ENCODE peak calls at places on chromosomes 6 and 20, in four cellular contexts. H is HCT116, D is HepG2, N is K562. V is an unnamed sample.

GRCh38 chr6:107823047-107823557 is 1.0 kb downstream of the SCML4 start:
- DNase-seq in N (no peak), D (no peak), H (no peak), V (no peak)

GRCh38 chr6:138007014-138007472 is 100.2 kb downstream of the PERP start:
- DNase-seq in N (peak; percentile 63), D (peak; percentile 48), H (peak; percentile 45), V (peak; percentile 27)

GRCh38 chr6:143513410-143513809 is 1.9 kb upstream of the FUCA2 start:
- DNase-seq in D (peak; percentile 38), N (peak; percentile 40), H (no peak), V (no peak)

GRCh38 chr6:15593798-15594197 is 69.0 kb downstream of the DTNBP1 start:
- DNase-seq in H (no peak), D (no peak), N (no peak), V (no peak)

GRCh38 chr6:148999921-149000589 is 253.2 kb downstream of the UST start:
- DNase-seq in N (no peak), D (no peak), H (no peak), V (peak; percentile 53)

GRCh38 chr20:58407966-58408557 is 19.0 kb downstream of the VAPB start:
- DNase-seq in D (no peak), N (no peak), H (no peak), V (no peak)

GRCh38 chr6:94956910-94957309 is 620.4 kb upstream of the MANEA start:
- DNase-seq in D (no peak), N (no peak), H (no peak), V (no peak)

GRCh38 chr6:126919947-126920346 is 198.5 kb upstream of the RSPO3 start:
- DNase-seq in D (no peak), H (no peak), N (no peak), V (peak; percentile 79)

GRCh38 chr20:47349365-47350180 is 6.9 kb downstream of the ZMYND8 start:
- DNase-seq in N (no peak), H (no peak), D (no peak), V (peak; percentile 46)

GRCh38 chr20:36462440-36463211 is 78.7 kb upstream of the MYL9 start:
- DNase-seq in D (no peak), H (no peak), N (no peak), V (peak; percentile 70)

GRCh38 chr20:63351811-63352591 is 9.1 kb downstream of the CHRNA4 start:
- DNase-seq in H (no peak), N (no peak), D (no peak), V (no peak)

GRCh38 chr20:41167118-41167470 is 29.8 kb downstream of the PLCG1 start:
- DNase-seq in D (no peak), H (no peak), N (no peak), V (no peak)

GRCh38 chr20:9235518-9235917 is 166.6 kb downstream of the PLCB4 start:
- DNase-seq in D (no peak), H (no peak), N (no peak), V (peak; percentile 49)

GRCh38 chr20:1883986-1884385 is 11.2 kb upstream of the SIRPA start:
- DNase-seq in D (no peak), H (no peak), N (no peak), V (no peak)

GRCh38 chr20:25237610-25238318 is 10.1 kb upstream of the PYGB start:
- DNase-seq in N (peak; percentile 65), H (peak; percentile 94), D (peak; percentile 90), V (peak; percentile 92)

DNA sequence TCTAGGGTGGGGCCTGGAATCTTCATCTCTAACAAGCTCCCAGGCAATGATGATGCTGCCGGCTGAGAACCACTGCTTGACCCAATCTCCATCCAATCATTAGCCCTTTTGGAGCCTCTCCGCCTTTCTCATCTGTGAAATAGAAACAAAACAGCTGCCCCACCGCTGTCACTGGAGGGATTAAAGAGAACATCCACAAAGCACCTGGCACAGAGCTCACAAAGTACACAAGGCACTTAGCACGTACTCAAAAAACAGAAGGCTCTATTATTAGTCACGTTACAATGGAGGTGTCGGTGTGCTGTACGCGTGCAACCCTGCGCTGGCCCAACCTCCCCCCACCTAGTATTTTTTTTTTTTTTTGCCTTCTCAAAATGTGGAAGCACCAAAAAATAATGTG is 213.5 kb upstream of the ARID1B start:
- DNase-seq in H (no peak), N (no peak), D (no peak), V (no peak)
- TF ChIP-seq POLR2AphosphoS5 in H (no peak), N (no peak), D (no peak), V (no peak)

DNA sequence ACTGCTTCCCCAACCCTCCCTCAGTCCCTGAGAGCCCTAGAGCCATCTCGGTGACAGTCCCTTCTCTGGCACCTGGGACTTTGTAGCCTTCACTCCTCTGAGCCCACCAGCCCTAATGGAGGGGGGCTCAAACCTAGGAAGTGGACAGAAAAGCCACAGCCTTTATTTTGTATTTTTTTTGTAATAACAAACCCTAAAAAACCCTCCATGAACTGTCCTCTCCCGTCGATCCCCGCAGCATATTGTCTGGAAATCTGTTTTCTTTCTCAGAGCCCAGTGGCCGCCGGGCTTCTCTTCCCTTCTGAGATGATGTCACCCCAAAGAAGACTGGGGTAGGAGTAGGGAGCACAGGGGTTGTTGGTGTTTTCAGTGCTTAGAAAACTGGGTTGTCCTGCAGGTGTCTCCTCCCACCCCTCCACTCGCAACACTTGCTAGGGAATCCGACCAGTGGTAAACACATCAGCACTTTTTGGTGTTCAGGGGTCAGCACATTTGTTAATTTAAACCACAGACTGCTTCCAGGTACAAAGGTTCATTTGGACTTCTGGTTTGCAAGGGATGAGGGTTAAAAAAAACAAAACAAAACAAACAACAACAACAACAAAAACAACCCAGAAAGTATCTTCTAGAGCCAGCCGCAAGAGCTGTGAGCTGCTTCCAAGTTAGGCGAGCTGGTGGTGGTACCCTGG is 9.9 kb downstream of the PAX1 start:
- DNase-seq in D (no peak), N (no peak), H (no peak), V (no peak)
- TF ChIP-seq EZH2 in D (peak; percentile 7), N (no peak), H (no peak), V (no peak)

DNA sequence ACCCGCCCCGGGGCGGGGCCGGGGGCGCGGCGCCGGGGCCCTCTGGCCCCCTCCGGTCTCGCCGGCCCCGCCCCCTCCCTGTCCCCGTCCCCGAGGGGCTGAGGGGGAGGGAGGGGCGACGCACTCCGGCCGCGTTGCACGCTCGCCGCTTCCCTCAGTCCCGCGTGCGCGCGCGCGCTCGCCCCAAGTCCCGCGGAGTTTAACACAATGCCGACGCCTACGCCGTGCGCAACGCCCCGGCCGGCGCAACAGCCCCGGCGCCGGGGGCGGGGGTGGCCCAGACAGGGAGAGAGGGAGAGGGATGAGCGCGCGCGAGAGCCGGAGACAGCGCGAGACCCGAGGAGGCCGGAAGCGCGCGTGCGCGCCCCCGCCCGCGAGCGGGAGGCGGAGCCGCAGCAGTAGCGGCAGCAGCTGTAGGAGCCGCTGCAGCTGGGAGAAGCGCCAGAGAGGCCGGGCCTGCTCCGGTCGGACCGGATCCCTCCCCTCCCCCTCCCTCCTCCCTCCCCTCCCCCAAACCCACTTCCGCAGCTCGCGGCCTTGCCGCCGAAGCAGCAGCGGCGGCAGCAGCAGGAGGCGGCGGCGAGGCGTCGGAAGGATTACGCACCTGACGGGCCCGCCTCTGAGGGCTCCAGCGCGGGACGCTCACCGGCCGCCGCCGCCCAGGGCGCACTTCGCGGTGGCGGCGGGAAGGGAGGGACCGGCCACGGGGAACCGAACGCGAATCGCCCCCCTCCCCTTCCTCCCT is 911 bp downstream of the ZBTB2 start:
- DNase-seq in H (peak; percentile 96), N (peak; percentile 97), D (peak; percentile 99), V (peak; percentile 99)
- TF ChIP-seq POLR2A in H (no peak), N (peak; percentile 74), D (peak; percentile 77), V (peak; percentile 80)

DNA sequence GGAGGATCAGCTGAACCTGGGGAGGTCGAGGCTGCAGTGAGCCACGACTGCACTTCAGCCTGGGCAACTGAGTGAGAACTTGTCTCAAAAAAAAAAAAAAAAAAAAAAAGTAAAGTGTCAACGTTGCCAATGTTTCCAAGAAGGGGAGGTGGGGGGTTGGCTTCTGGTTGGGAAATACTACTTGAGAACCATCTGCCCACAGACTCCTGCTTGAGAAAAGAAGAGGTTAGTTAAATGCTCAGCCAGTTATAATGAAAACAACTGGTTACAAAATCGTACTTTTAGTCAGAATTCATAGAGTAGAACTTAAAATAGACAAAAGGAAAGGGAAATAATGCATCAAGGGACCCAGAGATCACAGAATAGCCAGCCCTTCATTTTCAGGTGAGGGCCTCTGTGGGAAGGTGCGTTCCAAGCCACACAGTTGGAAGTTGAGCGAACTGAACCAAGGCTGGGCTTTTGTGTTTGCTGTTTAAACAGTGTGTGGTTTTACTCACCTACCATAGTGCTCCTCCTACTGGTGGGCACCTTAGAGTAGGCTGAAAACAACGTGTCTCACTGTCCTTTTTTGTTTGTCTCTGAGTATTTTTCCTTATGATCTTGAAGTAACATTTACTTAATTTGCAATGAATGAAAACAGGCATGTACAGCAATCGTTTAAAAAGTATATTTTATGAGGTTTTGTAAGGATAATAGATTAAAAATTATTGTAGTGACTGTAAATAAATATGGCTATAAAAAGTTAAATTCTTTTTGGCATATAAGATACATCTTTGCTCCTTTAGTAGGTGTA is 200.7 kb downstream of the BCAS1 start:
- DNase-seq in H (peak; percentile 84), N (peak; percentile 55), D (peak; percentile 96), V (peak; percentile 82)
- TF ChIP-seq POLR2AphosphoS5 in H (peak; percentile 28), N (no peak), D (no peak), V (no peak)

GRCh38 chr6:100462990-100463684 is 1.6 kb downstream of the SIM1 start:
- DNase-seq in N (no peak), H (no peak), D (no peak), V (peak; percentile 36)
- TF ChIP-seq EZH2 in N (no peak), H (no peak), D (no peak), V (no peak)

V was measured in endothelial cell of umbilical vein.